ENCODE peak calls at places on chromosome X, in nine cellular contexts. V is HCT116; Y is Right ventricle myocardium superior; P is sciatic nerve; M is naive thymus-derived CD8-positive, alpha-beta T cell; T is naive thymus-derived CD4-positive, alpha-beta T cell; X is activated CD8-positive, alpha-beta T cell treated with anti-CD3 and anti-CD28 coated beads for 36 hours; F is stimulated activated effector memory CD8-positive, alpha-beta T cell treated with anti-CD3 and anti-CD28 coated beads, Interleukin-12 subunit alpha, Interleukin-12 subunit beta, amount 100 ng/mL, for 72 hours; N is activated T-cell treated with anti-CD3 and anti-CD28 coated beads, Interleukin-2, amount 50 U/mL, for 4 hours. R is an unnamed sample.

GRCh38 chrX:10633722-10634121 is 13.3 kb upstream of the MID1 start:
- ATAC-seq in F (no peak), X (no peak), P (peak), N (no peak), T (no peak), Y (peak), V (peak), M (no peak), R (peak)

GRCh38 chrX:10482262-10482661 is 138.1 kb downstream of the MID1 start:
- ATAC-seq in F (no peak), P (peak), T (no peak), X (no peak), M (no peak), N (no peak), V (no peak), Y (peak), R (no peak)

GRCh38 chrX:13903405-13903804 is 86.5 kb upstream of the GPM6B start:
- ATAC-seq in X (no peak), V (no peak), F (no peak), T (no peak), M (no peak), Y (no peak), P (no peak), N (no peak), R (no peak)

GRCh38 chrX:155188786-155189185 is 27.5 kb upstream of the VBP1 start:
- ATAC-seq in T (peak), Y (no peak), M (peak), P (no peak), N (peak), F (peak), V (no peak), X (peak), R (no peak)

GRCh38 chrX:110723844-110724243 is 71.8 kb downstream of the CHRDL1 start:
- ATAC-seq in P (no peak), M (no peak), F (no peak), V (no peak), N (no peak), T (no peak), Y (no peak), X (no peak), R (no peak)

GRCh38 chrX:110156167-110156754 is 153.3 kb downstream of the TMEM164 start:
- ATAC-seq in N (no peak), P (no peak), X (no peak), M (no peak), T (no peak), V (no peak), F (no peak), Y (no peak), R (no peak)

GRCh38 chrX:149487292-149487691 is 17.8 kb downstream of the IDS start:
- ATAC-seq in F (peak), N (peak), V (peak), X (peak), T (peak), M (peak), P (no peak), Y (no peak), R (no peak)

GRCh38 chrX:12894074-12894691 is 12.2 kb upstream of the TLR8 start:
- ATAC-seq in X (peak), P (no peak), T (peak), N (peak), F (peak), Y (no peak), M (peak), V (peak), R (peak)

GRCh38 chrX:116961872-116962582 is 499.3 kb upstream of the CT83 start:
- ATAC-seq in P (no peak), T (no peak), N (no peak), V (no peak), Y (no peak), M (no peak), F (no peak), X (no peak), R (no peak)

GRCh38 chrX:67524428-67524827 is 19.4 kb upstream of the AR start:
- ATAC-seq in V (no peak), T (no peak), M (no peak), N (no peak), X (no peak), Y (no peak), F (no peak), P (no peak), R (no peak)

GRCh38 chrX:71637848-71638247 is 19.5 kb upstream of the CXCR3 start:
- ATAC-seq in T (no peak), M (no peak), N (peak), P (peak), Y (no peak), X (peak), V (no peak), F (peak), R (peak)

GRCh38 chrX:121569609-121570008 is 522.2 kb downstream of the GLUD2 start:
- ATAC-seq in N (no peak), V (no peak), T (no peak), M (no peak), Y (no peak), P (no peak), F (no peak), X (no peak), R (no peak)

GRCh38 chrX:69539437-69539836 is 35.3 kb downstream of the NALF2 start:
- ATAC-seq in F (peak), N (no peak), M (no peak), Y (no peak), P (no peak), X (peak), V (no peak), T (no peak), R (no peak)

GRCh38 chrX:55056820-55057690 is 17.8 kb upstream of the PAGE2B start:
- ATAC-seq in P (no peak), N (peak), X (peak), V (peak), T (peak), Y (no peak), F (peak), M (peak), R (no peak)

GRCh38 chrX:72352786-72353185 is 47.1 kb upstream of the CITED1 start:
- ATAC-seq in P (no peak), F (no peak), Y (no peak), M (no peak), V (no peak), N (no peak), T (no peak), X (no peak), R (no peak)

R was measured in gastroesophageal sphincter.